ENCODE peak calls at places on chromosomes 5 and 9, in six cellular contexts. Y is fibroblast of the conjunctiva; Z is pons; J is NCI-H1436 treated with DMSO at 0.1 percent for 48 hours; S is fibroblast of villous mesenchyme; I is activated naive CD8-positive, alpha-beta T cell treated with anti-CD3 and anti-CD28 coated beads, Interleukin-2, amount 50 U/mL, for 24 hours. H is an unnamed sample.

GRCh38 chr5:137442660-137443059 is 56.5 kb downstream of the SPOCK1 start:
- DNase-seq in J (peak; percentile 63), I (no peak), S (no peak), Y (no peak), Z (peak; percentile 18), H (no peak)

GRCh38 chr5:37615184-37615583 is 224.7 kb downstream of the GDNF start:
- DNase-seq in J (no peak), Z (no peak), S (peak; percentile 55), Y (peak; percentile 55), I (no peak), H (no peak)

GRCh38 chr9:91705386-91705785 is 244.6 kb downstream of the ROR2 start:
- DNase-seq in S (no peak), J (no peak), Z (no peak), I (no peak), Y (no peak), H (no peak)

GRCh38 chr9:112731971-112732370 is 14.1 kb upstream of the INIP start:
- DNase-seq in Z (no peak), I (no peak), Y (no peak), J (no peak), S (no peak), H (no peak)

GRCh38 chr9:70924905-70925547 is 196.4 kb downstream of the TRPM3 start:
- DNase-seq in I (no peak), J (no peak), S (peak; percentile 84), Y (peak; percentile 93), Z (peak; percentile 75), H (peak; percentile 51)

GRCh38 chr9:72597181-72597517 is 75.7 kb downstream of the TMC1 start:
- DNase-seq in S (no peak), J (no peak), Z (no peak), Y (no peak), I (no peak), H (peak; percentile 34)

GRCh38 chr9:75589497-75589896 is 301.0 kb upstream of the PCSK5 start:
- DNase-seq in J (no peak), Z (no peak), I (no peak), S (no peak), Y (no peak), H (no peak)

GRCh38 chr5:75236322-75237316 is at the start of gene ANKRD31:
- DNase-seq in S (peak; percentile 75), Z (peak; percentile 83), Y (peak; percentile 66), I (peak; percentile 91), J (no peak), H (peak; percentile 85)

GRCh38 chr5:43242196-43242595 is 50.2 kb downstream of the NIM1K start:
- DNase-seq in S (no peak), Y (no peak), Z (no peak), J (no peak), I (no peak), H (no peak)

GRCh38 chr9:83962165-83962564 is 17.9 kb downstream of the HNRNPK start:
- DNase-seq in S (peak; percentile 58), J (no peak), Y (no peak), Z (no peak), I (no peak), H (no peak)

GRCh38 chr9:133701981-133702797 is 36.0 kb downstream of the SARDH start:
- DNase-seq in Y (peak; percentile 5), I (peak; percentile 71), S (peak; percentile 32), J (no peak), Z (no peak), H (peak; percentile 84)

GRCh38 chr9:111940697-111941096 is 44.1 kb downstream of the UGCG start:
- DNase-seq in Z (no peak), J (no peak), Y (no peak), S (no peak), I (no peak), H (no peak)

GRCh38 chr9:1454980-1455367 is 404.8 kb downstream of the DMRT2 start:
- DNase-seq in S (no peak), J (no peak), Y (no peak), I (no peak), Z (no peak), H (no peak)

GRCh38 chr5:180495292-180495691 is 1.1 kb downstream of the CNOT6 start:
- DNase-seq in Z (no peak), Y (no peak), S (no peak), J (no peak), I (no peak), H (no peak)

GRCh38 chr9:105681724-105682123 is 12.6 kb upstream of the TMEM38B start:
- DNase-seq in S (peak; percentile 53), J (no peak), Y (peak; percentile 5), I (no peak), Z (no peak), H (no peak)

GRCh38 chr5:50435131-50435530 is 6.0 kb downstream of the EMB start:
- DNase-seq in I (no peak), S (no peak), Z (no peak), J (no peak), Y (no peak), H (no peak)

H was measured in NB4.